ENCODE peak calls at places on chromosomes 1 and 21, in seven cellular contexts. U is cardiac muscle cell, I is MG63, Y is small intestine, C is GM23248, L is heart left ventricle, F is HCT116. E is an unnamed sample. For H3K9me3, the result is how much of the 10 kb centered on the place peaks cover.

GRCh38 chr1:214808845-214809460 is 206.0 kb downstream of the CENPF start:
- DNase-seq in L (no peak), U (peak), Y (no peak), I (no peak), C (peak), F (peak), E (no peak)

GRCh38 chr1:174656409-174657059 is 208.8 kb downstream of the GPR52 start:
- DNase-seq in C (no peak), Y (peak), F (no peak), L (no peak), I (no peak), U (no peak), E (no peak)

GRCh38 chr1:27600500-27601175 is 3.3 kb downstream of the AHDC1 start:
- DNase-seq in Y (no peak), U (no peak), L (no peak), C (no peak), I (no peak), F (no peak), E (no peak)

GRCh38 chr1:1631793-1632420 is at the start of gene MMP23B:
- DNase-seq in F (no peak), C (peak), U (peak), Y (no peak), L (peak), I (no peak), E (no peak)

GRCh38 chr1:53107570-53108322 is 34.7 kb downstream of the SLC1A7 start:
- DNase-seq in U (peak), I (peak), F (no peak), Y (no peak), C (peak), L (no peak), E (no peak)

GRCh38 chr1:151851886-151852285 is 1.6 kb downstream of the THEM5 start:
- DNase-seq in L (no peak), I (no peak), Y (no peak), C (no peak), U (no peak), F (no peak), E (no peak)

GRCh38 chr1:201896951-201897391 is 8.3 kb downstream of the SHISA4 start:
- DNase-seq in F (no peak), Y (no peak), L (peak), U (peak), C (peak), I (peak), E (no peak)

GRCh38 chr1:6438047-6438525 is 13.5 kb downstream of the ESPN start:
- DNase-seq in C (peak), Y (peak), I (peak), L (peak), U (peak), F (no peak), E (peak)

GRCh38 chr1:172742599-172743500 is 83.9 kb downstream of the FASLG start:
- DNase-seq in L (no peak), C (peak), Y (peak), U (peak), I (no peak), F (peak), E (no peak)

GRCh38 chr1:30241681-30242080 is 481.7 kb downstream of the MATN1 start:
- DNase-seq in U (no peak), F (no peak), Y (no peak), C (no peak), I (no peak), L (no peak), E (no peak)

GRCh38 chr1:153506831-153507413 is 28.9 kb downstream of the S100A6 start:
- DNase-seq in I (peak), U (peak), F (no peak), C (peak), L (peak), Y (peak), E (no peak)

GRCh38 chr1:97145321-97145956 is 423.9 kb downstream of the PTBP2 start:
- DNase-seq in C (peak), L (no peak), I (peak), U (peak), F (no peak), Y (no peak), E (no peak)

GRCh38 chr1:180863158-180863775 is 49.4 kb upstream of the KIAA1614 start:
- DNase-seq in U (peak), I (no peak), L (no peak), C (peak), F (peak), Y (peak), E (no peak)

GRCh38 chr1:83593073-83593472 is 405.9 kb downstream of the TTLL7 start:
- DNase-seq in C (no peak), F (no peak), L (no peak), I (no peak), Y (no peak), U (no peak), E (no peak)
- H3K9me3 ChIP-seq in C (under half), F (under half), L (under half), I (under half), Y (under half), U (under half), E (under half)

DNA sequence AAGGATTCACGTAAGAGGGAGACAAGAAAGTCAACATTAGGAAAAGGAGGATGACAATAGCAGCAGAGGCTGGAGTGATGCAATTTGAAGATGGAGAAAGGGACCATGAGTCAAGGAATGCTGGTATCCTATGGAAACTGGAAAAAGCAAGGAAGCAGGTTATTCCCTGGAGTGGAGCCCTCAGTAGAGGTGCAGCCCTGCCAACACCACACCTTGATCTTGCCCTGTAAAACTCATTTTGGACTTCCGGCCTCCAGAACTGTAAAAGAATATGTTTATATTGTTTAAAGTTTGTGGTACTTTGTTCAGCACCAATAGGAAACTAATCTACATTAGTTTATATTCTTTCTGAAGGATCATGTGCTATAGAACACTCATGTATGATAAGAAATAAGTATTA is 19.6 kb upstream of the CLDN17 start:
- DNase-seq in C (no peak), L (no peak), Y (no peak), I (no peak), F (no peak), U (no peak), E (no peak)
- H3K9me3 ChIP-seq in C (under half), L (under half), Y (under half), I (under half), F (under half), U (under half), E (under half)

DNA sequence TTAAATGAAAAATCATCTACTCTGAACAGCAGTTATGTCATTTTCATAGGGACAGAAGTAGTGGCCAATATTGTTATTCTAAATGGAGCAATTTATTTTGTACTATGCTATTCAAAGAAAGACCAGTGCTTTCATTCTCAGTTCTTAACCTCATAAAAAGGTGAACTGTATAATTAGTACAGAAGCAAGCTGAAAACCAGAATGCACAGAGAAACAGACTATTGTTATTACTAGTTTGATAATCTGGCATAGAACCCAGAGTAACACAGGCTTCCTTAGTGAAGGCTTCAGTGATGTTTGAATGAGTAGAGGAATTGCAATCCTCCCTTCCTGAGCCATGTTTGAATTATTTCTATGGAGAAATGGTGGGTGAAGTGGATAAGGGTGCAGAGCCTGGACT is 131.6 kb upstream of the LRRC7 start:
- DNase-seq in U (no peak), Y (no peak), I (no peak), F (no peak), L (no peak), C (no peak), E (no peak)
- H3K9me3 ChIP-seq in U (under half), Y (under half), I (under half), F (under half), L (under half), C (under half), E (under half)

GRCh38 chr1:247747616-247748015 is 325 bp downstream of the OR14A2 start:
- DNase-seq in Y (no peak), C (no peak), F (no peak), L (no peak), I (peak), U (peak), E (no peak)

GRCh38 chr1:247738315-247738714 is at the start of gene OR14K1:
- DNase-seq in F (no peak), U (no peak), Y (no peak), L (no peak), C (no peak), I (no peak), E (no peak)

GRCh38 chr1:247740721-247741120 is 2.3 kb downstream of the OR14K1 start:
- DNase-seq in F (no peak), C (no peak), L (no peak), I (no peak), Y (no peak), U (no peak), E (no peak)

GRCh38 chr1:247746391-247746935 is 1.5 kb downstream of the OR14A2 start:
- DNase-seq in L (no peak), F (no peak), C (no peak), Y (no peak), U (no peak), I (peak), E (no peak)

DNA sequence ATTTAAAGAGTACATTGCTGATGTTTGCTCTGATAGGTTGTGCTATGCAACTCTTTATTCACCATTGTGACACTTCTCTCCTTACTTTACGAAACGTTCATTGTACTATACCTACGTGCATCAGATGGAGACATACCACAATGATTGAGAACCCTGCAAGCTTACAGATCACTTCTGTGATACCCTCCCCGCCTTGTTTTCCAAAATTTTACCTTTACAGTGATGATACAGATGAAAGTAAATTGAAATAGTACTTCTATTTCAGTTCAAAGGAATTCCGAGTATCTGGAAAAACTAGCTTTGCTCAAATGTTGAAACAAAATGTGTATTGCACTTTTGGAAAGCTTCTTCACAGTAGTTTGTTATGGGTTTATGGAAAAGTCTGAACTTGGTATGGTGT is 3.3 kb downstream of the OR14K1 start:
- DNase-seq in C (no peak), U (no peak), L (no peak), Y (no peak), F (no peak), I (no peak), E (no peak)
- H3K9me3 ChIP-seq in C (under half), U (under half), L (under half), Y (under half), F (under half), I (under half), E (under half)

DNA sequence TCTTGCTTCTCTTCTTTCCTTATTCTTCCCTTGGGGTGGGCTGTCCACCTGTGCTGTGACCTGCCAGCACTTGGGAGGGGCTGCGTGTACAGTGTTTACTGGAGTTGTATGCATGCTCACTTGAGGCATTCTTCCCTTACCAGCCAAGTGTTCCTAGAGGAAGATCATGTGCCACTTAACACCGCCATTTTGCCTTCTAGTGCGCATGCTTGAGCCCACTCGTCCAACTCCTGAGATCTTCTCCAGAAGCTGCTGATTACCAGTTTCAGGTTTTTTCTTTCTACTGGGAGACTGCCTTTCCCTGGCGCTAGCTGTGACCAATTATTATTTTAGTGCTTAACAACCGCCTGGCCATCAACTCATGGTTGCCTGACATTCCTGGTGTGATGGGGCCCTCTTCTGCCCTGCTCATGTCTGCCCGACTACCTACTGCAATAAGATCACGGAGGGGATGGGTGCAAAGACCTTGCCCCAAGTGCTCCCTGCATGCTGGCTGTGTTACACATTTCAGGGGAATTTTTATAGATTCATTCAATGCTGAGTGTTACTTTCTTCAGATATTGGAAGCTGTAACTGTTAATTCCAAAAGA is 74.2 kb upstream of the B3GALT5 start:
- DNase-seq in U (no peak), F (no peak), L (no peak), Y (no peak), C (no peak), I (no peak), E (no peak)
- H3K9me3 ChIP-seq in U (under half), F (under half), L (under half), Y (under half), C (under half), I (under half), E (under half)

GRCh38 chr1:4761324-4761723 is 106.9 kb downstream of the AJAP1 start:
- DNase-seq in C (no peak), F (no peak), L (no peak), U (no peak), I (no peak), Y (no peak), E (no peak)

GRCh38 chr1:4756851-4757580 is 102.6 kb downstream of the AJAP1 start:
- DNase-seq in F (no peak), L (no peak), C (no peak), U (no peak), Y (no peak), I (no peak), E (no peak)

GRCh38 chr1:4759671-4760070 is 105.3 kb downstream of the AJAP1 start:
- DNase-seq in I (no peak), Y (no peak), U (no peak), F (no peak), C (no peak), L (no peak), E (no peak)

GRCh38 chr1:4762146-4762545 is 107.7 kb downstream of the AJAP1 start:
- DNase-seq in U (no peak), F (no peak), Y (no peak), C (no peak), I (no peak), L (no peak), E (no peak)

GRCh38 chr1:4760088-4760487 is 105.7 kb downstream of the AJAP1 start:
- DNase-seq in L (no peak), F (no peak), Y (no peak), C (no peak), I (no peak), U (no peak), E (no peak)
- H3K9me3 ChIP-seq in L (under half), F (under half), Y (under half), C (under half), I (under half), U (under half), E (under half)